ENCODE peak calls at places on chromosomes 12 and 14, in five cellular contexts. Y, R, K, B and C are unnamed samples.

GRCh38 chr14:80850197-80850814 is 91.2 kb downstream of the CEP128 start:
- DNase-seq in Y (no peak), R (peak), K (no peak), B (peak), C (no peak)

GRCh38 chr14:75871181-75871880 is 110.5 kb downstream of the TGFB3 start:
- DNase-seq in Y (no peak), R (no peak), K (no peak), B (no peak), C (no peak)

GRCh38 chr12:52969828-52970569 is 21.1 kb downstream of the KRT18 start:
- DNase-seq in Y (no peak), R (peak), K (no peak), B (no peak), C (no peak)

GRCh38 chr14:20456971-20457370 is 1.9 kb downstream of the APEX1 start:
- DNase-seq in Y (no peak), R (no peak), K (no peak), B (no peak), C (no peak)

GRCh38 chr14:89618309-89618708 is 201.3 kb upstream of the FOXN3 start:
- DNase-seq in Y (no peak), R (no peak), K (no peak), B (no peak), C (no peak)

GRCh38 chr14:39433452-39433813 is 1.2 kb upstream of the FBXO33 start:
- DNase-seq in Y (no peak), R (no peak), K (no peak), B (no peak), C (no peak)

GRCh38 chr14:61569783-61570182 is 125.5 kb upstream of the HIF1A start:
- DNase-seq in Y (peak), R (no peak), K (no peak), B (peak), C (no peak)

GRCh38 chr12:9365296-9365695 is 157.1 kb upstream of the PZP start:
- DNase-seq in Y (no peak), R (no peak), K (no peak), B (no peak), C (no peak)

GRCh38 chr14:36091096-36091495 is 85.4 kb downstream of the PTCSC3 start:
- DNase-seq in Y (no peak), R (peak), K (no peak), B (no peak), C (no peak)

GRCh38 chr14:105067140-105067968 is 2.1 kb upstream of the GPR132 start:
- DNase-seq in Y (no peak), R (no peak), K (no peak), B (peak), C (no peak)

GRCh38 chr14:90427848-90428426 is 31.1 kb downstream of the CALM1 start:
- DNase-seq in Y (no peak), R (no peak), K (no peak), B (no peak), C (no peak)

GRCh38 chr14:53929871-53930685 is 26.5 kb downstream of the BMP4 start:
- DNase-seq in Y (peak), R (peak), K (no peak), B (peak), C (no peak)

GRCh38 chr12:26149963-26150362 is 25.1 kb upstream of the BHLHE41 start:
- DNase-seq in Y (no peak), R (no peak), K (no peak), B (no peak), C (no peak)

GRCh38 chr12:114913871-114914801 is 230.2 kb upstream of the TBX3 start:
- DNase-seq in Y (no peak), R (peak), K (no peak), B (no peak), C (no peak)